ENCODE peak calls at places on chromosomes 4 and X, in five cellular contexts. One of them, this sample, is unnamed.

GRCh38 chr4:184850431-184851199 is 24.8 kb upstream of the ACSL1 start:
- DNase-seq in WTC11: no peak
- DNase-seq in GM12878: no peak
- DNase-seq in SK-N-SH: no peak
- DNase-seq in A549: no peak
- DNase-seq in this sample: peak; percentile 30

GRCh38 chr4:168440442-168441264 is 39.6 kb downstream of the DDX60L start:
- DNase-seq in WTC11: no peak
- DNase-seq in GM12878: peak; percentile 21
- DNase-seq in SK-N-SH: no peak
- DNase-seq in A549: peak; percentile 77
- DNase-seq in this sample: peak; percentile 35

GRCh38 chr4:83546796-83547195 is 10.9 kb downstream of the GPAT3 start:
- DNase-seq in WTC11: no peak
- DNase-seq in GM12878: no peak
- DNase-seq in SK-N-SH: no peak
- DNase-seq in A549: no peak
- DNase-seq in this sample: peak; percentile 39

GRCh38 chr4:90254357-90254756 is 127.2 kb downstream of the CCSER1 start:
- DNase-seq in WTC11: no peak
- DNase-seq in GM12878: no peak
- DNase-seq in SK-N-SH: no peak
- DNase-seq in A549: no peak
- DNase-seq in this sample: no peak

GRCh38 chrX:19670854-19671620 is 155.7 kb upstream of the MAP3K15 start:
- DNase-seq in WTC11: peak; percentile 9
- DNase-seq in GM12878: no peak
- DNase-seq in SK-N-SH: peak; percentile 4
- DNase-seq in A549: peak; percentile 55
- DNase-seq in this sample: no peak

GRCh38 chrX:77453190-77453589 is 6.0 kb downstream of the FGF16 start:
- DNase-seq in WTC11: no peak
- DNase-seq in GM12878: no peak
- DNase-seq in SK-N-SH: no peak
- DNase-seq in A549: no peak
- DNase-seq in this sample: no peak

GRCh38 chrX:40153335-40154221 is 55.8 kb upstream of the BCOR start:
- DNase-seq in WTC11: peak; percentile 26
- DNase-seq in GM12878: no peak
- DNase-seq in SK-N-SH: peak; percentile 76
- DNase-seq in A549: peak; percentile 35
- DNase-seq in this sample: peak; percentile 92

GRCh38 chrX:3743821-3744439 is 30.5 kb upstream of the PRKX start:
- DNase-seq in WTC11: no peak
- DNase-seq in GM12878: no peak
- DNase-seq in SK-N-SH: no peak
- DNase-seq in A549: no peak
- DNase-seq in this sample: peak; percentile 67

GRCh38 chrX:47877327-47877726 is 40.6 kb downstream of the ZNF81 start:
- DNase-seq in WTC11: no peak
- DNase-seq in GM12878: peak; percentile 9
- DNase-seq in SK-N-SH: no peak
- DNase-seq in A549: no peak
- DNase-seq in this sample: no peak

GRCh38 chr4:145734576-145735329 is 54.8 kb downstream of the C4orf51 start:
- DNase-seq in WTC11: no peak
- DNase-seq in GM12878: peak; percentile 27
- DNase-seq in SK-N-SH: no peak
- DNase-seq in A549: peak; percentile 45
- DNase-seq in this sample: no peak

GRCh38 chrX:2320580-2321327 is 180.0 kb downstream of the DHRSX start:
- DNase-seq in WTC11: no peak
- DNase-seq in GM12878: no peak
- DNase-seq in SK-N-SH: peak; percentile 37
- DNase-seq in A549: peak; percentile 35
- DNase-seq in this sample: peak; percentile 56

GRCh38 chr4:89469930-89470375 is 162.4 kb upstream of the GPRIN3 start:
- DNase-seq in WTC11: no peak
- DNase-seq in GM12878: peak; percentile 25
- DNase-seq in SK-N-SH: no peak
- DNase-seq in A549: no peak
- DNase-seq in this sample: peak; percentile 87

GRCh38 chrX:39196192-39197102 is 395.2 kb downstream of the MID1IP1 start:
- DNase-seq in WTC11: no peak
- DNase-seq in GM12878: peak; percentile 90
- DNase-seq in SK-N-SH: no peak
- DNase-seq in A549: no peak
- DNase-seq in this sample: peak; percentile 90

GRCh38 chrX:19889582-19890342 is 2.4 kb upstream of the SH3KBP1 start:
- DNase-seq in WTC11: peak; percentile 14
- DNase-seq in GM12878: peak; percentile 84
- DNase-seq in SK-N-SH: no peak
- DNase-seq in A549: peak; percentile 59
- DNase-seq in this sample: peak; percentile 42

GRCh38 chr4:60215906-60216305 is 984.2 kb upstream of the ADGRL3 start:
- DNase-seq in WTC11: no peak
- DNase-seq in GM12878: no peak
- DNase-seq in SK-N-SH: no peak
- DNase-seq in A549: no peak
- DNase-seq in this sample: no peak

GRCh38 chr4:42411803-42412202 is 14.5 kb downstream of the SHISA3 start:
- DNase-seq in WTC11: no peak
- DNase-seq in GM12878: no peak
- DNase-seq in SK-N-SH: no peak
- DNase-seq in A549: no peak
- DNase-seq in this sample: no peak

GRCh38 chrX:7139202-7140081 is 8.1 kb upstream of the STS start:
- DNase-seq in WTC11: no peak
- DNase-seq in GM12878: no peak
- DNase-seq in SK-N-SH: no peak
- DNase-seq in A549: no peak
- DNase-seq in this sample: no peak

GRCh38 chr4:7805533-7806079 is 134.1 kb downstream of the AFAP1 start:
- DNase-seq in WTC11: no peak
- DNase-seq in GM12878: no peak
- DNase-seq in SK-N-SH: no peak
- DNase-seq in A549: peak; percentile 54
- DNase-seq in this sample: no peak

GRCh38 chr4:22071749-22072148 is 123.2 kb upstream of the KCNIP4 start:
- DNase-seq in WTC11: no peak
- DNase-seq in GM12878: no peak
- DNase-seq in SK-N-SH: no peak
- DNase-seq in A549: no peak
- DNase-seq in this sample: no peak

GRCh38 chrX:120377179-120377578 is 15.3 kb downstream of the ATP1B4 start:
- DNase-seq in WTC11: no peak
- DNase-seq in GM12878: no peak
- DNase-seq in SK-N-SH: no peak
- DNase-seq in A549: no peak
- DNase-seq in this sample: no peak

GRCh38 chr4:76301068-76301774 is 5.3 kb upstream of the STBD1 start:
- DNase-seq in WTC11: no peak
- DNase-seq in GM12878: peak; percentile 74
- DNase-seq in SK-N-SH: no peak
- DNase-seq in A549: peak; percentile 43
- DNase-seq in this sample: peak; percentile 91

GRCh38 chr4:145716200-145716599 is 36.3 kb downstream of the C4orf51 start:
- DNase-seq in WTC11: no peak
- DNase-seq in GM12878: no peak
- DNase-seq in SK-N-SH: no peak
- DNase-seq in A549: no peak
- DNase-seq in this sample: no peak

GRCh38 chr4:113616443-113616842 is 145.1 kb downstream of the CAMK2D start:
- DNase-seq in WTC11: no peak
- DNase-seq in GM12878: no peak
- DNase-seq in SK-N-SH: no peak
- DNase-seq in A549: no peak
- DNase-seq in this sample: no peak

GRCh38 chrX:54029543-54030143 is 14.6 kb downstream of the PHF8 start:
- DNase-seq in WTC11: no peak
- DNase-seq in GM12878: no peak
- DNase-seq in SK-N-SH: no peak
- DNase-seq in A549: no peak
- DNase-seq in this sample: no peak

GRCh38 chr4:39305902-39306677 is 60.1 kb downstream of the RFC1 start:
- DNase-seq in WTC11: no peak
- DNase-seq in GM12878: no peak
- DNase-seq in SK-N-SH: no peak
- DNase-seq in A549: no peak
- DNase-seq in this sample: peak; percentile 20

GRCh38 chrX:12970691-12971202 is 4.2 kb upstream of the TMSB4X start:
- DNase-seq in WTC11: peak; percentile 12
- DNase-seq in GM12878: peak; percentile 55
- DNase-seq in SK-N-SH: no peak
- DNase-seq in A549: no peak
- DNase-seq in this sample: peak; percentile 87

GRCh38 chrX:12421918-12422317 is 283.6 kb downstream of the FRMPD4 start:
- DNase-seq in WTC11: no peak
- DNase-seq in GM12878: no peak
- DNase-seq in SK-N-SH: no peak
- DNase-seq in A549: no peak
- DNase-seq in this sample: no peak

GRCh38 chr4:153655928-153656327 is 28.2 kb upstream of the TLR2 start:
- DNase-seq in WTC11: no peak
- DNase-seq in GM12878: no peak
- DNase-seq in SK-N-SH: no peak
- DNase-seq in A549: no peak
- DNase-seq in this sample: peak; percentile 75

GRCh38 chr4:23827971-23828680 is 61.7 kb downstream of the PPARGC1A start:
- DNase-seq in WTC11: no peak
- DNase-seq in GM12878: no peak
- DNase-seq in SK-N-SH: no peak
- DNase-seq in A549: no peak
- DNase-seq in this sample: peak; percentile 13

GRCh38 chr4:94414907-94415306 is 36.8 kb upstream of the PDLIM5 start:
- DNase-seq in WTC11: no peak
- DNase-seq in GM12878: no peak
- DNase-seq in SK-N-SH: no peak
- DNase-seq in A549: no peak
- DNase-seq in this sample: no peak

GRCh38 chrX:136754641-136755040 is 26.1 kb downstream of the ARHGEF6 start:
- DNase-seq in WTC11: no peak
- DNase-seq in GM12878: no peak
- DNase-seq in SK-N-SH: no peak
- DNase-seq in A549: no peak
- DNase-seq in this sample: no peak

GRCh38 chrX:123859409-123859827 is 435 bp upstream of the XIAP start:
- DNase-seq in WTC11: no peak
- DNase-seq in GM12878: peak; percentile 21
- DNase-seq in SK-N-SH: peak; percentile 36
- DNase-seq in A549: no peak
- DNase-seq in this sample: no peak

GRCh38 chrX:135421932-135422809 is at the start of gene SMIM10L2A:
- DNase-seq in WTC11: peak; percentile 38
- DNase-seq in GM12878: no peak
- DNase-seq in SK-N-SH: peak; percentile 48
- DNase-seq in A549: no peak
- DNase-seq in this sample: no peak

DNA sequence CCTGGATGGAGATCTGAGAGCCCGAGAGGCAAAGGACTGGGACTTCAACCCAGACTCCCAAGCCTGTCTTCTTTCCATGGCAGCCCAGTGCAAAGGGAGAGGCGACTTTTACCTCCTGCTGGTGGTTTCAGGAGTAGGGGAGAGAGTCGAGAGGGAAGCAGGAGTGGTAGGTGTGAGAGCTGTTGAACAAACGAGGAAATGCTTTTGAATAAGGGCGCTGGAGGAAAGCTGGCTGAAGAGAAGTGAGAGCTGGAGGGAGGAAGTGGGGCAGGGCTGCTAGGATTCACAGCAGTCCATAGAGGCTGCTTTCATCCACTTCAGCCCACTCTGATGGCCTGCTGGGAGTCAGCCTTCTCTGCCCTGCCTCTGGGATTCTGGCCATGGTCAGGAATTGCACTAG is 81.8 kb upstream of the EFNB1 start:
- DNase-seq in WTC11: no peak
- DNase-seq in GM12878: no peak
- DNase-seq in SK-N-SH: no peak
- DNase-seq in A549: no peak
- DNase-seq in this sample: no peak
- TF ChIP-seq MAX in WTC11: no peak
- TF ChIP-seq MAX in GM12878: no peak
- TF ChIP-seq MAX in SK-N-SH: no peak
- TF ChIP-seq MAX in A549: no peak
- TF ChIP-seq MAX in this sample: no peak

DNA sequence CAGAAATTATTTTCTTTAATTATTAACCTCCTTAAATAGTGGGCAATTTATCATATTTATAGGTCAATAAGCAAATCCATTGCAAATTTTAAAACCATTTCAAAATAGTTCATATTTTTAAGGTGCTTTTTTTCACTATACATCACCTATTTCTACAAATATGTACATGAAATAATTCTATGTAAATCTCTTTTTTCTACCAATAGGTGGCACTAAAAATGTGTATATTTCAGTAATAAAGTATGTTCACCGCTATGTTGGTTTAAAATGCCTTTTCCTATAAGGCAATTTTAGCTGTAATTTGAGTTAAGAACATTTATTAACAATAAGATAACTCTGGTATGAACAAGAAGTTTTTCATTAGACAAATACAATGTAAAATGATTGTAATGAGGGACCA is 672.2 kb downstream of the KCTD8 start:
- DNase-seq in WTC11: no peak
- DNase-seq in GM12878: no peak
- DNase-seq in SK-N-SH: peak; percentile 1
- DNase-seq in A549: peak; percentile 0
- DNase-seq in this sample: peak; percentile 29
- TF ChIP-seq MAX in WTC11: no peak
- TF ChIP-seq MAX in GM12878: no peak
- TF ChIP-seq MAX in SK-N-SH: no peak
- TF ChIP-seq MAX in A549: no peak
- TF ChIP-seq MAX in this sample: no peak

DNA sequence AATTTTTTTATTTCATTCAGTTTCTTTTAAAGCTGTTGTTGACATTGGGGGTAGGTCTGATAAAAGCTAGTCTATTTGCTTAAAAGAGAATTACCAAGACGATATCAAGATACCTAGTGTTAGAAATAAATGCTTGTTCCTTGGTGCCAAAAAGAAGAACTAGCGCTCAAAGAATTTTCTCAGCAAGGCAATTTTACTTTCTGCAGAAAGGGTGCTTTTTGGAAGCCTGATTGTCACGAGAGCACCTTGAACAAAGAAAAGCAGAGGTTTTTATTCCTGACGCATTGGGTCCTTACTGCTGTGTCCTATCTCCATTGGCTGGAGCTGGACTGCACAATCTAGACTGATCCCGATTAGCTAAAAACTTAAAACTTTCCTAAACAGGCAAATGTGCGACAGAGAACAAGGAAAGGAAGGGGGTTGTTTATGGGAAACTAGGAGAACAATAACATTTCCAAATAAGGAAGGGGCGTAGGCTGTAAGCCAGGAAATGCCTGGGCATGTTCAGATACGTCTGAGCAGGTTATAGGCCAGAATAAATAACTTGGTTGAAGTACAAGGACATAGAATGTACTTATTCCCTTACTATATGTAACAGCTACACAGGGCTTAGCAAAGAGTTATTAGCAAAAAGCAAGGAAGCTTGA is 50.3 kb upstream of the STPG2 start:
- DNase-seq in WTC11: no peak
- DNase-seq in GM12878: no peak
- DNase-seq in SK-N-SH: no peak
- DNase-seq in A549: no peak
- DNase-seq in this sample: no peak
- TF ChIP-seq MAX in WTC11: no peak
- TF ChIP-seq MAX in GM12878: no peak
- TF ChIP-seq MAX in SK-N-SH: no peak
- TF ChIP-seq MAX in A549: no peak
- TF ChIP-seq MAX in this sample: no peak

GRCh38 chrX:16874458-16875095 is 4.4 kb upstream of the RBBP7 start:
- DNase-seq in WTC11: no peak
- DNase-seq in GM12878: no peak
- DNase-seq in SK-N-SH: no peak
- DNase-seq in A549: no peak
- DNase-seq in this sample: no peak
- TF ChIP-seq MAX in WTC11: no peak
- TF ChIP-seq MAX in GM12878: no peak
- TF ChIP-seq MAX in SK-N-SH: no peak
- TF ChIP-seq MAX in A549: no peak
- TF ChIP-seq MAX in this sample: no peak